ENCODE peak calls at places on chromosomes 11 and 22, in seven cellular contexts. H, Y, J, S, T, M and R are unnamed samples.

GRCh38 chr11:1054143-1055108 is 17.9 kb upstream of the MUC6 start:
- DNase-seq in H (peak; percentile 87), Y (no peak), J (no peak), S (peak; percentile 7), T (peak; percentile 66), M (no peak), R (no peak)

GRCh38 chr11:112157274-112157766 is 6.6 kb downstream of the IL18 start:
- DNase-seq in H (no peak), Y (no peak), J (no peak), S (no peak), T (no peak), M (no peak), R (no peak)

GRCh38 chr22:48568736-48569330 is 1258.8 kb downstream of the BRD1 start:
- DNase-seq in H (no peak), Y (no peak), J (no peak), S (no peak), T (no peak), M (no peak), R (no peak)

GRCh38 chr22:46830001-46830715 is 67.7 kb downstream of the TBC1D22A start:
- DNase-seq in H (peak; percentile 34), Y (no peak), J (no peak), S (no peak), T (peak; percentile 53), M (no peak), R (peak; percentile 59)

GRCh38 chr11:119764108-119764874 is 35.3 kb upstream of the NECTIN1 start:
- DNase-seq in H (no peak), Y (peak; percentile 50), J (no peak), S (no peak), T (no peak), M (no peak), R (peak; percentile 52)

GRCh38 chr22:19108807-19109197 is 13.4 kb downstream of the DGCR2 start:
- DNase-seq in H (no peak), Y (no peak), J (no peak), S (no peak), T (no peak), M (no peak), R (no peak)

GRCh38 chr11:34208266-34209135 is 103.1 kb downstream of the NAT10 start:
- DNase-seq in H (no peak), Y (no peak), J (no peak), S (no peak), T (no peak), M (no peak), R (no peak)

GRCh38 chr11:17544181-17544622 is at the start of gene USH1C:
- DNase-seq in H (peak; percentile 80), Y (peak; percentile 65), J (peak; percentile 48), S (peak; percentile 70), T (peak; percentile 72), M (no peak), R (peak; percentile 17)

GRCh38 chr11:10856689-10857603 is 907 bp downstream of the ZBED5 start:
- DNase-seq in H (peak; percentile 70), Y (peak; percentile 66), J (no peak), S (peak; percentile 31), T (peak; percentile 27), M (no peak), R (peak; percentile 30)

GRCh38 chr11:69126286-69126685 is 29.4 kb upstream of the SMIM38 start:
- DNase-seq in H (no peak), Y (no peak), J (peak; percentile 33), S (no peak), T (no peak), M (no peak), R (no peak)

GRCh38 chr11:94563176-94563847 is 3.9 kb upstream of the PIWIL4 start:
- DNase-seq in H (no peak), Y (no peak), J (no peak), S (no peak), T (no peak), M (no peak), R (no peak)

GRCh38 chr11:105211806-105212531 is 72.4 kb upstream of the CARD18 start:
- DNase-seq in H (no peak), Y (no peak), J (no peak), S (no peak), T (no peak), M (no peak), R (no peak)

GRCh38 chr11:125948278-125949051 is 2.6 kb downstream of the VSIG10L2 start:
- DNase-seq in H (no peak), Y (no peak), J (no peak), S (no peak), T (no peak), M (no peak), R (no peak)

GRCh38 chr11:17765381-17766359 is 31.1 kb downstream of the KCNC1 start:
- DNase-seq in H (no peak), Y (peak; percentile 89), J (no peak), S (peak; percentile 43), T (no peak), M (no peak), R (no peak)

GRCh38 chr11:133790995-133791394 is 54.3 kb downstream of the SPATA19 start:
- DNase-seq in H (no peak), Y (no peak), J (no peak), S (no peak), T (no peak), M (no peak), R (no peak)

GRCh38 chr22:50140615-50141014 is 29.9 kb upstream of the PANX2 start:
- DNase-seq in H (no peak), Y (no peak), J (no peak), S (no peak), T (no peak), M (no peak), R (no peak)

GRCh38 chr22:50139843-50140415 is 30.6 kb upstream of the PANX2 start:
- DNase-seq in H (no peak), Y (no peak), J (no peak), S (no peak), T (no peak), M (peak; percentile 42), R (no peak)

GRCh38 chr22:50141462-50141861 is 29.1 kb upstream of the PANX2 start:
- DNase-seq in H (no peak), Y (no peak), J (no peak), S (no peak), T (no peak), M (no peak), R (no peak)

GRCh38 chr22:50143096-50143495 is 27.4 kb upstream of the PANX2 start:
- DNase-seq in H (no peak), Y (no peak), J (no peak), S (no peak), T (no peak), M (no peak), R (no peak)

GRCh38 chr22:50141891-50142363 is 28.6 kb upstream of the PANX2 start:
- DNase-seq in H (no peak), Y (peak; percentile 76), J (no peak), S (peak; percentile 53), T (no peak), M (no peak), R (no peak)
- TF ChIP-seq CTCF in H (no peak), Y (peak; percentile 59), J (no peak), S (peak; percentile 54), T (no peak), M (no peak), R (no peak)

GRCh38 chr11:61768376-61769076 is 16.1 kb downstream of the MYRF start:
- DNase-seq in H (peak; percentile 27), Y (no peak), J (no peak), S (no peak), T (peak; percentile 82), M (no peak), R (no peak)

GRCh38 chr11:61769946-61770683 is 17.7 kb downstream of the MYRF start:
- DNase-seq in H (no peak), Y (no peak), J (no peak), S (no peak), T (no peak), M (no peak), R (no peak)

GRCh38 chr11:61771195-61771894 is 18.9 kb downstream of the MYRF start:
- DNase-seq in H (no peak), Y (no peak), J (no peak), S (no peak), T (no peak), M (no peak), R (no peak)

GRCh38 chr11:61771995-61772455 is 19.6 kb downstream of the MYRF start:
- DNase-seq in H (no peak), Y (peak; percentile 59), J (no peak), S (peak; percentile 49), T (no peak), M (no peak), R (no peak)

DNA sequence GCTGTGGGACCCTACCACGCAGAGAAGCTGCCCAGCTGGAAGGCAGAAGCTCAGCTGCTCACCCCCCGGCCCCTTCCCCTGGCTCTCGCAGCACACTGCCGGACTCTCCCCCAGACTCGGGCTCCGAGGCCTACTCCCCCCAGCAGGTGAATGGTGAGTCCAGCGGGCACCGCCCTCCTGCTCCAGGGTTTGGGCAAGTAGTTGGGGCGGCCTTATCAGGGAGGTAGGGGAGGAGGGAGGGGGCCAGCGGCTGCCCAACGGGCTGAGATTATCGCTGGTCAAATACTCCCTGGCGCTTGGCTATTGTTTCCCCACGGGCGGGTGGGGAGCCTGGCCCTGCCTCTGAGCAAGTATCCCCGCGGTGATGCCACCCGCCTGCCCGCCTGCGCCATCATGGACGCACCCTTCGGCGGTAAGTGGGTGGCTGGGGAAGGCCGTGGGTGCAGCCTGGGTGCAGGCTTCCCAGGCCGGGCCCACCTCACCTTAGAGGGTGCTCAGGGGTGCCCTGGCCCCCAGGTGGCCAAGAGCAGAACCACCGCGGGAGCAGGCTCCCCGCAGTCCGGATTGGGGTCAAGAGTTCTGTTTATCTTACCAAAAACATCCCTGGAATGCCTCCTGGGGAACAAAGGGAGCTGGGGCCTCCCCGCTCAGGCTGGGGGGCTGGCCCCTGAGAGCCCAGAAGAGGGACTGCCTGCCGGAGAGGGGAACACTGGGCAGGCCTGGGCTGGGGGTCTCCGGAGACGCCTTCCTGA is 16.9 kb downstream of the MYRF start:
- DNase-seq in H (no peak), Y (peak; percentile 63), J (no peak), S (peak; percentile 48), T (peak; percentile 92), M (no peak), R (no peak)
- TF ChIP-seq CTCF in H (no peak), Y (peak; percentile 42), J (no peak), S (peak; percentile 50), T (peak; percentile 67), M (no peak), R (no peak)

GRCh38 chr11:13775471-13775870 is 107.0 kb downstream of the FAR1 start:
- DNase-seq in H (peak; percentile 57), Y (no peak), J (no peak), S (no peak), T (no peak), M (no peak), R (no peak)

GRCh38 chr11:13778345-13778744 is 109.9 kb downstream of the FAR1 start:
- DNase-seq in H (no peak), Y (no peak), J (no peak), S (no peak), T (no peak), M (no peak), R (no peak)

GRCh38 chr11:13772223-13773046 is 104.0 kb downstream of the FAR1 start:
- DNase-seq in H (no peak), Y (peak; percentile 81), J (no peak), S (peak; percentile 27), T (no peak), M (no peak), R (no peak)

GRCh38 chr11:13777341-13777985 is 109.0 kb downstream of the FAR1 start:
- DNase-seq in H (no peak), Y (peak; percentile 54), J (no peak), S (no peak), T (no peak), M (no peak), R (no peak)

GRCh38 chr11:13776134-13776815 is 107.8 kb downstream of the FAR1 start:
- DNase-seq in H (no peak), Y (peak; percentile 40), J (no peak), S (peak; percentile 33), T (no peak), M (no peak), R (no peak)
- TF ChIP-seq CTCF in H (no peak), Y (peak; percentile 50), J (no peak), S (peak; percentile 52), T (no peak), M (peak; percentile 24), R (no peak)

GRCh38 chr11:44823006-44823405 is 96.2 kb downstream of the TSPAN18 start:
- DNase-seq in H (no peak), Y (peak; percentile 76), J (no peak), S (peak; percentile 20), T (no peak), M (no peak), R (no peak)
- TF ChIP-seq CTCF in H (no peak), Y (peak; percentile 81), J (no peak), S (no peak), T (no peak), M (no peak), R (no peak)